ENCODE peak calls at places on chromosomes 16 and 17, in eight cellular contexts. P is progenitor cell of endocrine pancreas; U is A549; R is heart right ventricle; K is GM06990; B is activated CD8-positive, alpha-beta T cell treated with anti-CD3 and anti-CD28 coated beads for 36 hours; J is B cell; D is cardiac muscle cell. F is an unnamed sample.

GRCh38 chr17:6346986-6347385 is 87.9 kb downstream of the AIPL1 start:
- DNase-seq in R (no peak), B (no peak), P (no peak), J (no peak), U (no peak), D (no peak), K (no peak), F (no peak)

GRCh38 chr17:73007447-73007846 is 85.0 kb downstream of the SLC39A11 start:
- DNase-seq in J (no peak), K (no peak), U (no peak), D (peak; percentile 54), R (peak; percentile 30), B (no peak), P (no peak), F (no peak)

GRCh38 chr17:78736526-78737079 is 45.5 kb downstream of the CYTH1 start:
- DNase-seq in D (no peak), K (peak; percentile 77), J (peak; percentile 78), R (peak; percentile 79), U (peak; percentile 89), P (no peak), B (peak; percentile 74), F (no peak)

GRCh38 chr16:88433632-88434352 is 19.3 kb upstream of the ZFPM1 start:
- DNase-seq in U (no peak), B (no peak), J (no peak), R (no peak), D (no peak), P (no peak), K (no peak), F (no peak)

GRCh38 chr16:49048557-49048956 is 233.1 kb downstream of the CBLN1 start:
- DNase-seq in J (no peak), K (no peak), D (peak; percentile 4), R (no peak), U (no peak), B (no peak), P (no peak), F (no peak)

GRCh38 chr16:57316390-57317017 is 32.0 kb upstream of the PLLP start:
- DNase-seq in J (no peak), B (no peak), P (no peak), R (peak; percentile 79), U (peak; percentile 47), K (no peak), D (peak; percentile 95), F (peak; percentile 68)

GRCh38 chr16:15482748-15483118 is 48.3 kb downstream of the BMERB1 start:
- DNase-seq in B (no peak), U (no peak), J (no peak), K (no peak), D (no peak), P (no peak), R (no peak), F (no peak)

GRCh38 chr16:952321-952720 is 18.5 kb downstream of the LMF1 start:
- DNase-seq in K (no peak), J (no peak), P (no peak), D (no peak), B (no peak), U (no peak), R (no peak), F (no peak)

GRCh38 chr17:17235212-17236174 is 1.5 kb downstream of the FLCN start:
- DNase-seq in B (peak; percentile 45), R (no peak), P (no peak), K (no peak), U (no peak), D (no peak), J (no peak), F (peak; percentile 11)

GRCh38 chr17:45119964-45120363 is 12.4 kb downstream of the PLCD3 start:
- DNase-seq in U (no peak), J (no peak), B (no peak), K (no peak), P (no peak), D (no peak), R (no peak), F (no peak)

GRCh38 chr17:35709874-35710273 is 21.6 kb upstream of the RASL10B start:
- DNase-seq in J (no peak), R (no peak), D (peak; percentile 56), P (no peak), B (no peak), K (no peak), U (no peak), F (no peak)

GRCh38 chr17:74325743-74326379 is at the start of gene KIF19:
- DNase-seq in U (no peak), K (peak; percentile 56), R (peak; percentile 33), D (peak; percentile 22), P (peak; percentile 26), B (peak; percentile 68), J (no peak), F (no peak)

GRCh38 chr17:46950997-46951621 is 27.9 kb downstream of the RPRML start:
- DNase-seq in P (no peak), D (peak; percentile 8), J (no peak), U (no peak), B (no peak), K (no peak), R (no peak), F (no peak)

GRCh38 chr17:64063766-64064224 is 43.4 kb upstream of the ICAM2 start:
- DNase-seq in P (peak; percentile 73), R (peak; percentile 43), U (peak; percentile 53), D (peak; percentile 68), J (peak; percentile 41), B (peak; percentile 78), K (peak; percentile 52), F (no peak)

GRCh38 chr17:82029990-82030469 is 1.4 kb upstream of the RAC3 start:
- DNase-seq in P (no peak), K (no peak), D (no peak), U (no peak), B (no peak), R (no peak), J (no peak), F (no peak)

GRCh38 chr16:88442811-88443576 is 10.1 kb upstream of the ZFPM1 start:
- DNase-seq in D (peak; percentile 75), B (peak; percentile 83), P (peak; percentile 89), U (peak; percentile 91), J (peak; percentile 75), R (peak; percentile 74), K (peak; percentile 73), F (peak; percentile 37)

GRCh38 chr16:14616280-14616679 is 13.8 kb downstream of the PARN start:
- DNase-seq in U (no peak), K (no peak), J (no peak), R (no peak), B (no peak), D (no peak), P (no peak), F (no peak)

GRCh38 chr17:10349403-10349802 is 23.4 kb downstream of the MYH13 start:
- DNase-seq in U (no peak), P (no peak), D (peak; percentile 10), B (peak; percentile 27), K (no peak), J (no peak), R (no peak), F (no peak)
- TF ChIP-seq CTCF in U (no peak), P (no peak), D (peak; percentile 23), B (peak; percentile 18), K (peak; percentile 54), J (no peak), R (no peak), F (peak; percentile 33)

GRCh38 chr16:55035037-55035436 is 104.4 kb downstream of the IRX5 start:
- DNase-seq in P (peak; percentile 27), J (no peak), R (no peak), B (peak; percentile 61), K (no peak), D (peak; percentile 22), U (peak; percentile 39), F (no peak)
- TF ChIP-seq CTCF in P (peak; percentile 62), J (peak; percentile 14), R (peak; percentile 48), B (peak; percentile 51), K (peak; percentile 64), D (peak; percentile 48), U (peak; percentile 29), F (peak; percentile 65)

GRCh38 chr16:71648921-71649320 is 22.9 kb downstream of the MARVELD3 start:
- DNase-seq in J (no peak), K (no peak), R (no peak), D (peak; percentile 8), P (no peak), U (peak; percentile 35), B (no peak), F (no peak)
- TF ChIP-seq CTCF in J (no peak), K (peak; percentile 42), R (peak; percentile 12), D (peak; percentile 57), P (peak; percentile 38), U (peak; percentile 35), B (peak; percentile 14), F (peak; percentile 61)

GRCh38 chr17:1868090-1868489 is 38.3 kb downstream of the RPA1 start:
- DNase-seq in K (no peak), R (no peak), U (no peak), B (no peak), D (no peak), J (no peak), P (no peak), F (no peak)
- TF ChIP-seq CTCF in K (no peak), R (no peak), U (no peak), B (no peak), D (no peak), J (no peak), P (no peak), F (no peak)